ENCODE peak calls at places on chromosomes 3 and 15, in four cellular contexts. M, E, J and N are unnamed samples. For H3K4me1 and H3K27me3, the result is how much of the 10 kb centered on the place peaks cover.

GRCh38 chr3:157088506-157089454 is 71.2 kb downstream of the CCNL1 start:
- DNase-seq in E (peak), J (peak), M (peak), N (peak)

GRCh38 chr3:197891-198491 is 1.4 kb downstream of the CHL1 start:
- DNase-seq in E (peak), M (no peak), J (no peak), N (no peak)

GRCh38 chr15:38503497-38503896 is 49.6 kb downstream of the FAM98B start:
- DNase-seq in E (no peak), J (no peak), M (no peak), N (no peak)

GRCh38 chr3:6602329-6602728 is 258.6 kb upstream of the GRM7 start:
- DNase-seq in M (no peak), J (no peak), E (no peak), N (no peak)

GRCh38 chr3:46335546-46335945 is 18.4 kb upstream of the CCR2 start:
- DNase-seq in M (no peak), E (no peak), J (no peak), N (no peak)

GRCh38 chr15:99106417-99107220 is 1.7 kb downstream of the SYNM start:
- DNase-seq in E (peak), J (no peak), M (no peak), N (no peak)

GRCh38 chr3:53822331-53822741 is 23.9 kb downstream of the CHDH start:
- DNase-seq in J (no peak), M (peak), E (no peak), N (peak)

GRCh38 chr3:25558796-25559195 is 105.9 kb downstream of the TOP2B start:
- DNase-seq in M (no peak), E (no peak), J (no peak), N (no peak)

GRCh38 chr3:113264741-113265140 is 53.4 kb downstream of the BOC start:
- DNase-seq in M (no peak), E (no peak), J (no peak), N (no peak)

GRCh38 chr3:34357461-34357860 is 559.0 kb downstream of the PDCD6IP start:
- DNase-seq in M (no peak), E (no peak), J (no peak), N (no peak)

GRCh38 chr15:85397151-85397550 is 16.7 kb downstream of the AKAP13 start:
- DNase-seq in M (no peak), J (no peak), E (no peak), N (no peak)

GRCh38 chr3:62554264-62554799 is 181.0 kb upstream of the FEZF2 start:
- DNase-seq in J (no peak), M (no peak), E (no peak), N (no peak)

GRCh38 chr3:44439499-44440295 is 37.8 kb downstream of the ZNF445 start:
- DNase-seq in M (peak), E (peak), J (peak), N (peak)

GRCh38 chr3:7238565-7239295 is 377.8 kb downstream of the GRM7 start:
- DNase-seq in J (no peak), M (peak), E (no peak), N (no peak)

GRCh38 chr3:49780080-49780967 is 6.0 kb downstream of the IP6K1 start:
- DNase-seq in M (no peak), E (no peak), J (no peak), N (no peak)

GRCh38 chr3:49775538-49775937 is 10.8 kb downstream of the IP6K1 start:
- DNase-seq in M (peak), J (no peak), E (no peak), N (no peak)

GRCh38 chr3:49781415-49782199 is 4.7 kb downstream of the IP6K1 start:
- DNase-seq in J (no peak), M (no peak), E (no peak), N (no peak)

GRCh38 chr3:49779378-49780079 is 6.8 kb downstream of the IP6K1 start:
- DNase-seq in J (no peak), M (no peak), E (no peak), N (no peak)
- H3K4me1 ChIP-seq in J (under half), M (under half), E (half or more), N (half or more)

GRCh38 chr15:41930221-41930866 is 36.5 kb upstream of the SPTBN5 start:
- DNase-seq in M (peak), J (peak), E (peak), N (peak)
- TF ChIP-seq CTCF in M (peak), J (no peak), E (peak), N (peak)

GRCh38 chr15:72846027-72846426 is 62.5 kb upstream of the ADPGK start:
- DNase-seq in J (no peak), M (no peak), E (no peak), N (no peak)
- H3K27me3 ChIP-seq in J (under half), M (under half), E (half or more), N (under half)

DNA sequence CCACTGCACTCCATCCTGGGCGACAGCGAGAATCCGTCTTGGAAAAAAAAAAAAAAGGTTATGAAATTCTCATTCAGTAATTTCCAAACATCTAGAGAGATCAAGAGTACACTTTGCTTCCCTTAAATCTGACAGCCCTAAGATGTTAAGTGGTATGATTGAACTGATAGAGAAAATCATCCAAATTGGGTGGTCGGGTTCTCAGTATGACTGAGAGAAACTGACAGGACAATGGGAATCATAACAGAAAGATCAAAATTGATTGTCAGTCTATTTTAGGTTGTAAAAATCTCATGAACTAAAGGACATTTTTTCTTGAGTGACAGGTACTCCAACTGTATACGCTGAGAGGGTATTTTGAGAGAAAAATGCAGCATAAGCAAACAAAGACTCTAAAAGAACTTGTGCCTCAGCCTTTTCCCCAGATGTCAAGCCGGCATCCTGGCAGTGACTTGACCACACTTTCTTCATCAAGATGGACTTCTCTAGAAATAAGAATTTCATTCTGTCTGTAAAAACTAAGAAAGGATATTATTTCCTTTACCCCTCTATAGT is 65.8 kb downstream of the MYO5A start:
- DNase-seq in J (no peak), E (no peak), M (no peak), N (no peak)
- H3K4me1 ChIP-seq in J (under half), E (under half), M (under half), N (under half)

GRCh38 chr3:4633078-4634004 is 140.2 kb downstream of the ITPR1 start:
- DNase-seq in E (no peak), J (no peak), M (no peak), N (no peak)
- TF ChIP-seq CTCF in E (peak), J (peak), M (peak), N (peak)

GRCh38 chr3:194100856-194101390 is 35.0 kb upstream of the HES1 start:
- DNase-seq in M (no peak), E (no peak), J (no peak), N (no peak)
- H3K27me3 ChIP-seq in M (under half), E (half or more), J (under half), N (under half)

DNA sequence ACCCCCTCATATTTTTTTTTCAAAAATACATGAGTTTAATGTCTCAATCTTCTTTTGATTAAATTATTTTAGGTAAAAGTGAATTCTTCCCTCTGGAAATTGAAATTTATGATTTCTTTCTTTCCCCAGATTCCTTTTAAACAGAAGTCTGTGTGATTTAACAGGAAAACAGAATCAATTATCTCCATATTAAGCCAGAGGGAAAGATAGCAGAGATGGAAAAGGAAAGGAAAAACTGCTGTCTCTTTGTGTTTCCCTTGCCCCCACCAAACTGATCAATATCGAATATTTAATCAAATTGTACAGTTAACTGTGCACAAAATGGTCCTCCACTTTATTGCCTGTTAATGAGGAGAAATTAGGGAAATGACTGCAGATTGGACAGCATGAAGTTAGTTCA is 203.5 kb upstream of the NECTIN3 start:
- DNase-seq in E (no peak), J (no peak), M (no peak), N (no peak)
- H3K4me1 ChIP-seq in E (under half), J (under half), M (under half), N (under half)

DNA sequence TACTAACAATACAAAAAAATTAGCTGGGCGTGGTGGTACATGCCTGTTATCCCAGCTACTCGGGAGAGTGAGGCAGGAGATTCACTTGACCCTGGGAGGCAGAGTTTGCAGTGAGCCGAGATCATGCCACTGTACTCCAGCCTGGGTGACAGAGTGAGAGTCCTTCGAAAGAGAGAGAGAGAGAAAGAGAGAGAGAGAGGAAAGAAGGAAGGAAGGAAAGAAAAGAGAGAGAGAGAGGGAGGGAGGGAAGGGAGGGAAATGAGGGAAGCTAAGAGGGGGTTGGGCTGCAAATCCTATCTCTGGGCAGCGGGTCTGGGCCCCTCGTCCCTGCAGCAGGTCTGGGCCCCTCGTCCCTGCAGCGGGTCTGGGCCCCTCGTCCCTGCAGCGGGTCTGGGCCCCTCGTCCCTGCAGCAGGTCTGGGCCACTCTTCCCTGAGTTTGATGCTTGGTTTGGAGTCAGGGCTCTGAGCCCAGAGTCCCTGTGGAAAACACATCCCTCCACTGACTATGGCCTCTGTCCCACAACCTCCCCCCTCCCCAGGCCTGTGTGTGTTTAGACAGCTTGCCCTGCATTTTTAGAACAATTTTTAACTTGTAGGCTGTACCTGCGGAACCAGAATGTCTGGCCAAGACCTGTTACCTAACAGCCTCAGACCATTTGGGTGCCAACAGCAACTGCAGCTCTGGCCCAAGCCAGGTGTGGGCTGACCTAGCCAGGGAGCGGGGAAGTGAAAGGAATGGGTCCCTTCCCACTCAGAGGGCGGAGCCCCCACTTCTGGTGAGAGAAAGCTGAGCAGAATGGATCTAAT is 60.2 kb upstream of the TFRC start:
- DNase-seq in M (no peak), J (no peak), E (no peak), N (no peak)
- TF ChIP-seq CTCF in M (no peak), J (no peak), E (no peak), N (no peak)

DNA sequence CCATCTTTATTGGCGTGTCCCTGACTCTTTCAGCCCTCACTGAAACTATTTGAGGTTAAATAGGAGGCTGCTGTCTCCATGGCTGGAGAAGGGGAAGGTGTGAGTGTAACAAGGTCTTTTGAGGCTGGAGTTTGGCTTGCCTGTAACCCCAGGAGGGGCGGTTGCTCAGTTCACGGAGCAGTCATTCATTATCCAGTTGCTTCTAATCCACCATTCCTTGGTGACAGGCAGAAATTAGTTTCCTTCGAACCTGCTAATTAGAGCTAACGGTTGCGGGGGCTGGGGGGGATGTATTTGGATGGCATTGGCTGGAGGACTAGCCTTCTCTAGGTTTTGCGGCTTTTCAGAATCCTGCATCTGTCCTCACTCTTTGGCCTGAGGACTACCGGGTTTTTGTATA is 18.4 kb downstream of the FGD5 start:
- DNase-seq in J (no peak), E (no peak), M (no peak), N (no peak)
- H3K27me3 ChIP-seq in J (under half), E (under half), M (under half), N (under half)

GRCh38 chr3:9901967-9902366 is 681 bp upstream of the IL17RE start:
- DNase-seq in E (no peak), M (no peak), J (no peak), N (no peak)
- H3K4me1 ChIP-seq in E (under half), M (under half), J (under half), N (under half)